ENCODE peak calls at places on chromosomes 6 and 20, in nine cellular contexts. V is spleen; U is amniotic stem cell; E is right cardiac atrium; T is activated T-cell treated with anti-CD3 and anti-CD28 coated beads, Interleukin-2, amount 50 U/mL, for 1 hour; M is heart right ventricle; S is HEK293T; Z is H54; R is CD4-positive, alpha-beta memory T cell. G is an unnamed sample.
A peak's percentile ranks its signal among the peaks of the same experiment; 100 is the strongest.

GRCh38 chr6:99282479-99283062 is 66.9 kb downstream of the FAXC start:
- DNase-seq in V (no peak), U (no peak), E (no peak), T (no peak), M (no peak), S (peak; percentile 21), Z (peak; percentile 8), R (no peak), G (no peak)

GRCh38 chr6:28638915-28639314 is 113.2 kb downstream of the GPX5 start:
- DNase-seq in V (no peak), U (no peak), E (no peak), T (no peak), M (no peak), S (no peak), Z (no peak), R (no peak), G (no peak)

GRCh38 chr6:131387706-131388455 is 185.1 kb upstream of the ARG1 start:
- DNase-seq in V (no peak), U (no peak), E (no peak), T (no peak), M (no peak), S (no peak), Z (no peak), R (no peak), G (no peak)

GRCh38 chr20:50519036-50519780 is 9.0 kb downstream of the PTPN1 start:
- DNase-seq in V (no peak), U (no peak), E (no peak), T (no peak), M (no peak), S (no peak), Z (no peak), R (peak; percentile 50), G (no peak)

GRCh38 chr6:69852706-69853105 is 13.7 kb upstream of the COL19A1 start:
- DNase-seq in V (no peak), U (no peak), E (no peak), T (no peak), M (no peak), S (no peak), Z (no peak), R (no peak), G (no peak)

GRCh38 chr20:23047738-23048214 is 1.7 kb downstream of the THBD start:
- DNase-seq in V (peak; percentile 89), U (no peak), E (peak; percentile 76), T (no peak), M (peak; percentile 22), S (no peak), Z (no peak), R (no peak), G (no peak)

GRCh38 chr6:110217255-110217654 is 37.0 kb downstream of the CDC40 start:
- DNase-seq in V (no peak), U (no peak), E (no peak), T (no peak), M (no peak), S (no peak), Z (no peak), R (no peak), G (no peak)

GRCh38 chr20:41078329-41078728 is 49.7 kb downstream of the TOP1 start:
- DNase-seq in V (no peak), U (peak; percentile 66), E (no peak), T (no peak), M (peak; percentile 32), S (no peak), Z (no peak), R (peak; percentile 6), G (no peak)

GRCh38 chr6:1176595-1176994 is 135.3 kb upstream of the FOXQ1 start:
- DNase-seq in V (no peak), U (no peak), E (no peak), T (no peak), M (no peak), S (no peak), Z (no peak), R (no peak), G (no peak)

GRCh38 chr6:121302882-121303281 is 31.4 kb downstream of the TBC1D32 start:
- DNase-seq in V (no peak), U (no peak), E (no peak), T (no peak), M (no peak), S (no peak), Z (no peak), R (no peak), G (no peak)

GRCh38 chr6:79307321-79308036 is 73.0 kb upstream of the HMGN3 start:
- DNase-seq in V (no peak), U (no peak), E (no peak), T (no peak), M (no peak), S (no peak), Z (no peak), R (no peak), G (no peak)

GRCh38 chr20:20277772-20278382 is 90.0 kb upstream of the INSM1 start:
- DNase-seq in V (no peak), U (no peak), E (peak; percentile 54), T (no peak), M (peak; percentile 45), S (no peak), Z (no peak), R (no peak), G (no peak)

GRCh38 chr6:169988769-169989550 is 237.5 kb downstream of the ERMARD start:
- DNase-seq in V (peak; percentile 75), U (no peak), E (no peak), T (no peak), M (no peak), S (no peak), Z (no peak), R (no peak), G (no peak)

G was measured in activated T-helper 1 cell treated with anti-CD3 and anti-CD28 coated beads, Interleukin-2, amount 50 U/mL, for 16 hours.